ENCODE peak calls at places on chromosomes 6 and 20, in four cellular contexts. T is cardiac fibroblast; G is stimulated activated naive B cell treated with anti-CD40 and anti-IgM and Interleukin-4, amounts not matched to agents 10 μg/mL and 1 μg/mL and 100 μg/mL, for 72 hours; D is stimulated activated CD8-positive, alpha-beta memory T cell treated with anti-CD3 and anti-CD28 coated beads, Interleukin-12 subunit alpha, Interleukin-12 subunit beta, amount 100 ng/mL, for 4 hours. J is an unnamed sample.

GRCh38 chr20:33322456-33322855 is 39.4 kb downstream of the BPIFB1 start:
- DNase-seq in T (no peak), G (no peak), D (no peak), J (no peak)

GRCh38 chr20:57258055-57258454 is 8.4 kb downstream of the BMP7 start:
- DNase-seq in T (no peak), G (no peak), D (no peak), J (no peak)

GRCh38 chr6:41638801-41639555 is 710 bp downstream of the MDFI start:
- DNase-seq in T (peak), G (no peak), D (no peak), J (no peak)

GRCh38 chr20:11717562-11717961 is 200.1 kb upstream of the BTBD3 start:
- DNase-seq in T (no peak), G (no peak), D (no peak), J (no peak)

GRCh38 chr6:33817520-33817919 is 13.7 kb upstream of the MLN start:
- DNase-seq in T (no peak), G (no peak), D (no peak), J (no peak)

GRCh38 chr6:29532320-29532951 is 27.1 kb downstream of the UBD start:
- DNase-seq in T (no peak), G (no peak), D (no peak), J (no peak)

GRCh38 chr6:163180874-163181541 is 233.5 kb upstream of the QKI start:
- DNase-seq in T (peak), G (no peak), D (no peak), J (no peak)

GRCh38 chr6:24935753-24936152 is at the start of gene RIPOR2:
- DNase-seq in T (peak), G (peak), D (no peak), J (peak)

GRCh38 chr6:25417206-25417605 is 138.0 kb downstream of the CARMIL1 start:
- DNase-seq in T (no peak), G (no peak), D (no peak), J (no peak)

GRCh38 chr6:139973602-139974373 is 599.3 kb upstream of the CITED2 start:
- DNase-seq in T (peak), G (no peak), D (no peak), J (no peak)

GRCh38 chr6:92708945-92709344 is 710.4 kb downstream of the EPHA7 start:
- DNase-seq in T (no peak), G (no peak), D (no peak), J (no peak)

GRCh38 chr6:111731404-111732195 is 125.9 kb upstream of the TRAF3IP2 start:
- DNase-seq in T (peak), G (peak), D (no peak), J (no peak)